ENCODE peak calls at places on chromosomes 13 and 19, in five cellular contexts. E is stimulated activated CD4-positive, alpha-beta T cell treated with anti-CD3 and anti-CD28 coated beads, Interleukin-2, amount 100 ng/mL, for 48 hours; D is Calu3; X is frontal cortex; L is cardiac muscle cell. P is an unnamed sample.

GRCh38 chr19:4456566-4456842 is 1.1 kb downstream of the UBXN6 start:
- DNase-seq in E (no peak), D (no peak), X (no peak), L (peak; percentile 48), P (no peak)

GRCh38 chr13:39186205-39186880 is 148.1 kb downstream of the NHLRC3 start:
- DNase-seq in E (no peak), D (no peak), X (no peak), L (no peak), P (no peak)

GRCh38 chr13:27022571-27023311 is 148.9 kb downstream of the USP12 start:
- DNase-seq in E (no peak), D (peak; percentile 20), X (no peak), L (peak; percentile 48), P (peak; percentile 8)

GRCh38 chr13:114111577-114111976 is 20.8 kb downstream of the RASA3 start:
- DNase-seq in E (no peak), D (no peak), X (no peak), L (no peak), P (no peak)

GRCh38 chr19:12000152-12000981 is 35.1 kb downstream of the ZNF433 start:
- DNase-seq in E (no peak), D (no peak), X (no peak), L (no peak), P (no peak)

GRCh38 chr19:58054792-58055482 is 4.1 kb upstream of the ZNF135 start:
- DNase-seq in E (no peak), D (no peak), X (peak; percentile 83), L (peak; percentile 34), P (no peak)

GRCh38 chr19:48950159-48950558 is 4.5 kb upstream of the BAX start:
- DNase-seq in E (no peak), D (no peak), X (no peak), L (no peak), P (no peak)

GRCh38 chr19:50384685-50385535 is 763 bp downstream of the POLD1 start:
- DNase-seq in E (no peak), D (no peak), X (no peak), L (peak; percentile 11), P (no peak)

GRCh38 chr13:25420161-25420560 is 48.4 kb downstream of the ATP8A2 start:
- DNase-seq in E (no peak), D (no peak), X (no peak), L (no peak), P (no peak)

GRCh38 chr19:20503536-20503935 is 62.0 kb downstream of the ZNF737 start:
- DNase-seq in E (no peak), D (no peak), X (no peak), L (no peak), P (no peak)

GRCh38 chr13:23739597-23739996 is 149.6 kb downstream of the MIPEP start:
- DNase-seq in E (no peak), D (no peak), X (no peak), L (peak; percentile 14), P (no peak)

GRCh38 chr19:48136547-48136946 is 25.9 kb upstream of the PLA2G4C start:
- DNase-seq in E (no peak), D (no peak), X (no peak), L (no peak), P (no peak)

GRCh38 chr13:68369739-68370138 is 1139.6 kb upstream of the PCDH9 start:
- DNase-seq in E (no peak), D (no peak), X (no peak), L (no peak), P (peak; percentile 2)

GRCh38 chr19:5547881-5548280 is 19.9 kb downstream of the TINCR start:
- DNase-seq in E (no peak), D (peak; percentile 47), X (no peak), L (peak; percentile 55), P (peak; percentile 77)

GRCh38 chr19:5218963-5219530 is 121.6 kb downstream of the PTPRS start:
- DNase-seq in E (no peak), D (no peak), X (no peak), L (no peak), P (no peak)

GRCh38 chr19:48511321-48511731 is 309 bp downstream of the LMTK3 start:
- DNase-seq in E (no peak), D (no peak), X (no peak), L (no peak), P (no peak)

GRCh38 chr19:34189917-34190425 is 17.7 kb downstream of the LSM14A start:
- DNase-seq in E (no peak), D (no peak), X (no peak), L (no peak), P (no peak)

GRCh38 chr13:112728375-112729126 is 38.7 kb downstream of the ATP11A start:
- DNase-seq in E (no peak), D (no peak), X (no peak), L (no peak), P (no peak)

GRCh38 chr13:41544824-41545707 is 87.7 kb downstream of the RGCC start:
- DNase-seq in E (no peak), D (no peak), X (no peak), L (no peak), P (no peak)

GRCh38 chr13:33776510-33776909 is 41.4 kb upstream of the RFC3 start:
- DNase-seq in E (no peak), D (no peak), X (no peak), L (no peak), P (no peak)

GRCh38 chr13:51966186-51966585 is 45.1 kb downstream of the ATP7B start:
- DNase-seq in E (no peak), D (no peak), X (no peak), L (no peak), P (no peak)

GRCh38 chr13:64935441-64935840 is 2294.7 kb downstream of the PCDH9 start:
- DNase-seq in E (no peak), D (no peak), X (no peak), L (no peak), P (no peak)

GRCh38 chr19:16628984-16629691 is 1.1 kb upstream of the MED26 start:
- DNase-seq in E (no peak), D (no peak), X (no peak), L (no peak), P (no peak)

GRCh38 chr13:100895656-100896055 is 221.1 kb upstream of the TMTC4 start:
- DNase-seq in E (no peak), D (no peak), X (no peak), L (no peak), P (no peak)